ENCODE peak calls at places on chromosomes 5 and 9, in six cellular contexts. One of them, this sample, is unnamed.

GRCh38 chr5:54390015-54390414 is 65.5 kb upstream of the HSPB3 start:
- DNase-seq in SK-N-SH: no peak
- DNase-seq in IMR-90: peak
- DNase-seq in PC-3: peak
- DNase-seq in HCT116: peak
- DNase-seq in A549: peak
- DNase-seq in this sample: peak

GRCh38 chr9:113579270-113580040 is 115.9 kb downstream of the RGS3 start:
- DNase-seq in SK-N-SH: peak
- DNase-seq in IMR-90: peak
- DNase-seq in PC-3: no peak
- DNase-seq in HCT116: no peak
- DNase-seq in A549: no peak
- DNase-seq in this sample: no peak

GRCh38 chr9:112334319-112334828 is 955 bp upstream of the PTBP3 start:
- DNase-seq in SK-N-SH: no peak
- DNase-seq in IMR-90: peak
- DNase-seq in PC-3: peak
- DNase-seq in HCT116: no peak
- DNase-seq in A549: peak
- DNase-seq in this sample: no peak

GRCh38 chr5:127848098-127848497 is 144.9 kb downstream of the CCDC192 start:
- DNase-seq in SK-N-SH: no peak
- DNase-seq in IMR-90: no peak
- DNase-seq in PC-3: no peak
- DNase-seq in HCT116: no peak
- DNase-seq in A549: no peak
- DNase-seq in this sample: no peak

GRCh38 chr9:135077497-135078200 is 9.8 kb upstream of the OLFM1 start:
- DNase-seq in SK-N-SH: no peak
- DNase-seq in IMR-90: no peak
- DNase-seq in PC-3: peak
- DNase-seq in HCT116: no peak
- DNase-seq in A549: no peak
- DNase-seq in this sample: no peak

GRCh38 chr9:18122156-18122555 is 351.8 kb upstream of the ADAMTSL1 start:
- DNase-seq in SK-N-SH: no peak
- DNase-seq in IMR-90: peak
- DNase-seq in PC-3: peak
- DNase-seq in HCT116: no peak
- DNase-seq in A549: no peak
- DNase-seq in this sample: no peak

GRCh38 chr9:97283768-97284167 is 23.7 kb upstream of the CCDC180 start:
- DNase-seq in SK-N-SH: no peak
- DNase-seq in IMR-90: no peak
- DNase-seq in PC-3: no peak
- DNase-seq in HCT116: no peak
- DNase-seq in A549: no peak
- DNase-seq in this sample: no peak

GRCh38 chr5:117594165-117594564 is 1019.5 kb upstream of the SEMA6A start:
- DNase-seq in SK-N-SH: no peak
- DNase-seq in IMR-90: no peak
- DNase-seq in PC-3: no peak
- DNase-seq in HCT116: no peak
- DNase-seq in A549: no peak
- DNase-seq in this sample: no peak

GRCh38 chr5:114416254-114416653 is 54.4 kb downstream of the KCNN2 start:
- DNase-seq in SK-N-SH: no peak
- DNase-seq in IMR-90: no peak
- DNase-seq in PC-3: no peak
- DNase-seq in HCT116: no peak
- DNase-seq in A549: no peak
- DNase-seq in this sample: no peak

GRCh38 chr5:113020461-113021273 is 44.1 kb downstream of the DCP2 start:
- DNase-seq in SK-N-SH: no peak
- DNase-seq in IMR-90: peak
- DNase-seq in PC-3: peak
- DNase-seq in HCT116: peak
- DNase-seq in A549: no peak
- DNase-seq in this sample: peak

GRCh38 chr9:97853844-97854695 is 1.0 kb downstream of the FOXE1 start:
- DNase-seq in SK-N-SH: peak
- DNase-seq in IMR-90: peak
- DNase-seq in PC-3: no peak
- DNase-seq in HCT116: no peak
- DNase-seq in A549: peak
- DNase-seq in this sample: no peak

GRCh38 chr9:34633851-34634550 is 3.6 kb downstream of the SIGMAR1 start:
- DNase-seq in SK-N-SH: peak
- DNase-seq in IMR-90: peak
- DNase-seq in PC-3: peak
- DNase-seq in HCT116: no peak
- DNase-seq in A549: peak
- DNase-seq in this sample: no peak

GRCh38 chr5:141605523-141606277 is 13.1 kb downstream of the DIAPH1 start:
- DNase-seq in SK-N-SH: no peak
- DNase-seq in IMR-90: no peak
- DNase-seq in PC-3: no peak
- DNase-seq in HCT116: no peak
- DNase-seq in A549: no peak
- DNase-seq in this sample: no peak

GRCh38 chr9:23766613-23767012 is 59.4 kb downstream of the ELAVL2 start:
- DNase-seq in SK-N-SH: no peak
- DNase-seq in IMR-90: no peak
- DNase-seq in PC-3: no peak
- DNase-seq in HCT116: no peak
- DNase-seq in A549: no peak
- DNase-seq in this sample: no peak
- H3K4me2 ChIP-seq in SK-N-SH: no peak
- H3K4me2 ChIP-seq in IMR-90: no peak
- H3K4me2 ChIP-seq in PC-3: no peak
- H3K4me2 ChIP-seq in HCT116: no peak
- H3K4me2 ChIP-seq in A549: no peak
- H3K4me2 ChIP-seq in this sample: no peak

DNA sequence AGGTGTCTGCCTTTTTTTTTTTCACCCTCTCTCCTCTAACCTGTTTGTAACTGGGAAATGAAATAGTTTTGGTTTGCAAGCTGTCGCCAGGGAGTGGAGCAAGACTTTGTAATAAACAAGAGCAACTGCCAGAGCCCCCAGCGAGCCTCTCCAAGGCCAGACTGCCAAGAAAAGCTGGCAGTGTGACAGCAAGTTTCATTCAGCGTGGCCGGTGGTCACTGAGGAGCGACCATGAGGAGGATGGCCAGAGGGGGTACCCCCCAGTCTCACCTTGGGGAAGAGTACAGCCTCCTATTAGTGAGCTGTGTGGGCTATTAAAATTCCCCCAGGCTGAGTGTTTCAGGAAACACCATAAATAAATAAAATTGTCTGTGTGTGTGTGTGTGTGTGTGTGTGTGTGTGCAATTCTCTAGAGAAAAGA is 49.9 kb downstream of the ZFAND5 start:
- DNase-seq in SK-N-SH: no peak
- DNase-seq in IMR-90: peak
- DNase-seq in PC-3: peak
- DNase-seq in HCT116: no peak
- DNase-seq in A549: peak
- DNase-seq in this sample: no peak
- H3K4me2 ChIP-seq in SK-N-SH: no peak
- H3K4me2 ChIP-seq in IMR-90: peak
- H3K4me2 ChIP-seq in PC-3: peak
- H3K4me2 ChIP-seq in HCT116: peak
- H3K4me2 ChIP-seq in A549: peak
- H3K4me2 ChIP-seq in this sample: peak

DNA sequence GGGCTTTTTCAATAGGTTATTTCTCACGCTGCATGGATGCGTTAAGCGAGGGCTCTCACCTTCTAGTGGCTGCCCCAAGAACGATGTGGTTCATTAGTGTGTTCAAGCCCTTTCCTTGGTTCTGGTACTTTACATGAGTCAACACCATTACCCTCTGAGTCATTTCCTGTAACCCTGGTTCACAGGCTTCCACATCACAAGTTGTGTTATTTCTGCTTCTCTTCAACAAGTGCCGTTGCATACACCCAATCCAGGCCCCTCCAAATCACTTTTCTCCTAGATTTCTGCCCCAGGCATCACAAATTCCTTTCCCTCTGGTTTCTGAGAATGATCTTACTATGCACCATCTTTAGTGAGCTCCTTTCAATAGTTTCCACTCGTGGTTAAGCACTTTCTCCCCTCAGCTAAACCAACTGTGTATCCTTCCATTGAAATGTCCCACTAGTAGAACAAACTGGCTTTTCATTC is 69.5 kb upstream of the RAD23B start:
- DNase-seq in SK-N-SH: no peak
- DNase-seq in IMR-90: peak
- DNase-seq in PC-3: peak
- DNase-seq in HCT116: peak
- DNase-seq in A549: peak
- DNase-seq in this sample: peak
- H3K4me2 ChIP-seq in SK-N-SH: peak
- H3K4me2 ChIP-seq in IMR-90: peak
- H3K4me2 ChIP-seq in PC-3: peak
- H3K4me2 ChIP-seq in HCT116: peak
- H3K4me2 ChIP-seq in A549: peak
- H3K4me2 ChIP-seq in this sample: peak

GRCh38 chr9:122125891-122126331 is 32.8 kb upstream of the TTLL11 start:
- DNase-seq in SK-N-SH: peak
- DNase-seq in IMR-90: peak
- DNase-seq in PC-3: peak
- DNase-seq in HCT116: no peak
- DNase-seq in A549: peak
- DNase-seq in this sample: peak

GRCh38 chr9:122128007-122128406 is 31.6 kb downstream of the NDUFA8 start:
- DNase-seq in SK-N-SH: no peak
- DNase-seq in IMR-90: no peak
- DNase-seq in PC-3: no peak
- DNase-seq in HCT116: no peak
- DNase-seq in A549: no peak
- DNase-seq in this sample: no peak

GRCh38 chr9:122125158-122125890 is 32.2 kb upstream of the TTLL11 start:
- DNase-seq in SK-N-SH: peak
- DNase-seq in IMR-90: peak
- DNase-seq in PC-3: peak
- DNase-seq in HCT116: peak
- DNase-seq in A549: peak
- DNase-seq in this sample: no peak

GRCh38 chr9:122127396-122127798 is 32.2 kb downstream of the NDUFA8 start:
- DNase-seq in SK-N-SH: no peak
- DNase-seq in IMR-90: no peak
- DNase-seq in PC-3: no peak
- DNase-seq in HCT116: no peak
- DNase-seq in A549: no peak
- DNase-seq in this sample: no peak

GRCh38 chr9:122126340-122127333 is 32.9 kb downstream of the NDUFA8 start:
- DNase-seq in SK-N-SH: peak
- DNase-seq in IMR-90: peak
- DNase-seq in PC-3: peak
- DNase-seq in HCT116: no peak
- DNase-seq in A549: no peak
- DNase-seq in this sample: no peak
- H3K4me2 ChIP-seq in SK-N-SH: peak
- H3K4me2 ChIP-seq in IMR-90: peak
- H3K4me2 ChIP-seq in PC-3: peak
- H3K4me2 ChIP-seq in HCT116: no peak
- H3K4me2 ChIP-seq in A549: peak
- H3K4me2 ChIP-seq in this sample: peak

GRCh38 chr5:120778491-120779293 is 314.6 kb downstream of the PRR16 start:
- DNase-seq in SK-N-SH: no peak
- DNase-seq in IMR-90: peak
- DNase-seq in PC-3: no peak
- DNase-seq in HCT116: no peak
- DNase-seq in A549: no peak
- DNase-seq in this sample: no peak
- H3K4me2 ChIP-seq in SK-N-SH: peak
- H3K4me2 ChIP-seq in IMR-90: peak
- H3K4me2 ChIP-seq in PC-3: no peak
- H3K4me2 ChIP-seq in HCT116: no peak
- H3K4me2 ChIP-seq in A549: no peak
- H3K4me2 ChIP-seq in this sample: no peak

GRCh38 chr9:2904242-2904930 is 60.5 kb upstream of the PUM3 start:
- DNase-seq in SK-N-SH: no peak
- DNase-seq in IMR-90: no peak
- DNase-seq in PC-3: no peak
- DNase-seq in HCT116: no peak
- DNase-seq in A549: no peak
- DNase-seq in this sample: no peak

DNA sequence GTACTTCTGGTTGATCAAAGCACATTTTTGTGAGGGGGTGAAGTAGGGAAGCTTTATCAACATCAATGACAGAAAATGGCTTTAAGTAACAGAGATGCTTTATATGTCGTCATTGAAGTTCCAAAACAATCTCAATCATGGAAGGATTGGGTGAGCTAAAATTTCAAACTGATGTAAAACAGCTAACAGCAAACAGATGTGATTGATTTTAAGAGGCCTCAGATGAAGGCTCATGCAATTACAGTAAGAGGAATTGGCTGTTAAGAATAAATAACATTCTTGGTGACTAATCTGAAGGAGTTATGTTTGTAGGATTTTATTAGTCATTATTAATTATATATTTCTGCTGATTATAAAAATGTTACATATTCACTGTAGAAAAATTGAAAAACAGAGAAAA is 63.5 kb upstream of the PUM3 start:
- DNase-seq in SK-N-SH: no peak
- DNase-seq in IMR-90: no peak
- DNase-seq in PC-3: no peak
- DNase-seq in HCT116: no peak
- DNase-seq in A549: no peak
- DNase-seq in this sample: no peak
- H3K4me2 ChIP-seq in SK-N-SH: no peak
- H3K4me2 ChIP-seq in IMR-90: no peak
- H3K4me2 ChIP-seq in PC-3: no peak
- H3K4me2 ChIP-seq in HCT116: no peak
- H3K4me2 ChIP-seq in A549: no peak
- H3K4me2 ChIP-seq in this sample: no peak

This sample was measured in keratinocyte.